ENCODE peak calls at places on chromosome 21, in eight cellular contexts. M is skeletal muscle cell, J is PC-3, F is stomach, R is GM19239, P is IMR-90, Y is hippocampal formation, O is iris pigment epithelial cell. W is an unnamed sample.

GRCh38 chr21:36100971-36101641 is 31.3 kb downstream of the CBR1 start:
- DNase-seq in M (no peak), J (no peak), F (no peak), R (no peak), P (no peak), Y (no peak), O (no peak), W (no peak)

GRCh38 chr21:28675265-28676041 is 317.2 kb downstream of the LTN1 start:
- DNase-seq in M (peak), J (peak), F (no peak), R (no peak), P (no peak), Y (no peak), O (peak), W (no peak)

GRCh38 chr21:44074315-44074958 is 32.8 kb upstream of the PWP2 start:
- DNase-seq in M (no peak), J (no peak), F (no peak), R (no peak), P (no peak), Y (no peak), O (no peak), W (no peak)

GRCh38 chr21:41643246-41643966 is 123.4 kb downstream of the RIPK4 start:
- DNase-seq in M (no peak), J (peak), F (no peak), R (no peak), P (no peak), Y (no peak), O (no peak), W (no peak)

GRCh38 chr21:44867464-44867863 is 6.0 kb downstream of the PTTG1IP start:
- DNase-seq in M (no peak), J (no peak), F (no peak), R (no peak), P (no peak), Y (no peak), O (no peak), W (no peak)

GRCh38 chr21:36790616-36791015 is 91.7 kb downstream of the SIM2 start:
- DNase-seq in M (no peak), J (no peak), F (no peak), R (no peak), P (peak), Y (no peak), O (no peak), W (no peak)

GRCh38 chr21:44842721-44843445 is 25.0 kb upstream of the SUMO3 start:
- DNase-seq in M (no peak), J (no peak), F (no peak), R (no peak), P (no peak), Y (no peak), O (no peak), W (no peak)

GRCh38 chr21:45327458-45328197 is 39.9 kb upstream of the POFUT2 start:
- DNase-seq in M (no peak), J (no peak), F (no peak), R (no peak), P (no peak), Y (no peak), O (no peak), W (no peak)

GRCh38 chr21:25298512-25299491 is 308.5 kb downstream of the MRPL39 start:
- DNase-seq in M (no peak), J (no peak), F (no peak), R (peak), P (no peak), Y (no peak), O (no peak), W (no peak)

GRCh38 chr21:31733521-31734149 is 1.7 kb upstream of the SCAF4 start:
- DNase-seq in M (no peak), J (no peak), F (no peak), R (no peak), P (peak), Y (no peak), O (no peak), W (no peak)

GRCh38 chr21:45292399-45293213 is 4.9 kb upstream of the POFUT2 start:
- DNase-seq in M (no peak), J (peak), F (peak), R (peak), P (peak), Y (peak), O (peak), W (peak)

GRCh38 chr21:43600642-43601397 is 58.5 kb downstream of the HSF2BP start:
- DNase-seq in M (peak), J (peak), F (no peak), R (no peak), P (peak), Y (no peak), O (peak), W (no peak)

GRCh38 chr21:35525443-35525842 is 476.3 kb upstream of the RUNX1 start:
- DNase-seq in M (no peak), J (peak), F (no peak), R (no peak), P (peak), Y (no peak), O (no peak), W (no peak)

GRCh38 chr21:37380349-37381323 is 14.1 kb downstream of the DYRK1A start:
- DNase-seq in M (no peak), J (peak), F (peak), R (no peak), P (no peak), Y (no peak), O (no peak), W (no peak)

GRCh38 chr21:44510508-44511218 is 29.3 kb downstream of the KRTAP10-1 start:
- DNase-seq in M (no peak), J (peak), F (peak), R (peak), P (no peak), Y (peak), O (peak), W (peak)

GRCh38 chr21:31514598-31514997 is 144.9 kb upstream of the SOD1 start:
- DNase-seq in M (no peak), J (no peak), F (no peak), R (no peak), P (no peak), Y (peak), O (no peak), W (peak)

GRCh38 chr21:28235169-28235892 is 757.3 kb downstream of the LTN1 start:
- DNase-seq in M (no peak), J (no peak), F (no peak), R (no peak), P (no peak), Y (no peak), O (no peak), W (no peak)

GRCh38 chr21:38175321-38175720 is 81.5 kb upstream of the KCNJ15 start:
- DNase-seq in M (no peak), J (no peak), F (no peak), R (no peak), P (no peak), Y (no peak), O (no peak), W (no peak)

GRCh38 chr21:45257673-45258341 is 29.9 kb downstream of the POFUT2 start:
- DNase-seq in M (no peak), J (no peak), F (no peak), R (no peak), P (no peak), Y (no peak), O (no peak), W (no peak)

GRCh38 chr21:15124731-15125130 is 59.9 kb upstream of the NRIP1 start:
- DNase-seq in M (no peak), J (no peak), F (no peak), R (no peak), P (no peak), Y (no peak), O (no peak), W (no peak)

GRCh38 chr21:33831962-33832659 is 83.5 kb downstream of the ATP5PO start:
- DNase-seq in M (no peak), J (no peak), F (no peak), R (no peak), P (no peak), Y (no peak), O (no peak), W (no peak)

W was measured in caudate nucleus.